ENCODE peak calls at places on chromosomes 3 and 15, in six cellular contexts. One of them, this sample, is unnamed.

GRCh38 chr15:81531141-81531592 is 157.2 kb upstream of the TMC3 start:
- DNase-seq in bronchial epithelial cell: no peak
- DNase-seq in epithelial cell of esophagus: no peak
- DNase-seq in sigmoid colon: no peak
- DNase-seq in endothelial cell: no peak
- DNase-seq in NCI-H2081 treated with DMSO at 0.1 percent for 48 hours: no peak
- DNase-seq in this sample: no peak

GRCh38 chr3:40055956-40056355 is 246.5 kb downstream of the MYRIP start:
- DNase-seq in bronchial epithelial cell: no peak
- DNase-seq in epithelial cell of esophagus: no peak
- DNase-seq in sigmoid colon: no peak
- DNase-seq in endothelial cell: no peak
- DNase-seq in NCI-H2081 treated with DMSO at 0.1 percent for 48 hours: no peak
- DNase-seq in this sample: no peak

GRCh38 chr3:160038862-160039562 is 50.4 kb downstream of the IL12A start:
- DNase-seq in bronchial epithelial cell: peak
- DNase-seq in epithelial cell of esophagus: peak
- DNase-seq in sigmoid colon: peak
- DNase-seq in endothelial cell: peak
- DNase-seq in NCI-H2081 treated with DMSO at 0.1 percent for 48 hours: no peak
- DNase-seq in this sample: no peak

GRCh38 chr3:60079076-60079475 is 1029.3 kb upstream of the CFAP20DC start:
- DNase-seq in bronchial epithelial cell: no peak
- DNase-seq in epithelial cell of esophagus: no peak
- DNase-seq in sigmoid colon: no peak
- DNase-seq in endothelial cell: no peak
- DNase-seq in NCI-H2081 treated with DMSO at 0.1 percent for 48 hours: no peak
- DNase-seq in this sample: no peak

GRCh38 chr3:54999159-54999558 is 71.3 kb upstream of the LRTM1 start:
- DNase-seq in bronchial epithelial cell: peak
- DNase-seq in epithelial cell of esophagus: peak
- DNase-seq in sigmoid colon: no peak
- DNase-seq in endothelial cell: peak
- DNase-seq in NCI-H2081 treated with DMSO at 0.1 percent for 48 hours: no peak
- DNase-seq in this sample: peak

GRCh38 chr15:92818658-92819311 is 81.3 kb upstream of the CHD2 start:
- DNase-seq in bronchial epithelial cell: no peak
- DNase-seq in epithelial cell of esophagus: peak
- DNase-seq in sigmoid colon: no peak
- DNase-seq in endothelial cell: no peak
- DNase-seq in NCI-H2081 treated with DMSO at 0.1 percent for 48 hours: no peak
- DNase-seq in this sample: no peak

GRCh38 chr3:102163039-102163817 is 271.6 kb upstream of the ZPLD1 start:
- DNase-seq in bronchial epithelial cell: peak
- DNase-seq in epithelial cell of esophagus: peak
- DNase-seq in sigmoid colon: no peak
- DNase-seq in endothelial cell: no peak
- DNase-seq in NCI-H2081 treated with DMSO at 0.1 percent for 48 hours: no peak
- DNase-seq in this sample: peak

GRCh38 chr15:31305375-31305774 is 21.3 kb upstream of the KLF13 start:
- DNase-seq in bronchial epithelial cell: no peak
- DNase-seq in epithelial cell of esophagus: no peak
- DNase-seq in sigmoid colon: no peak
- DNase-seq in endothelial cell: no peak
- DNase-seq in NCI-H2081 treated with DMSO at 0.1 percent for 48 hours: no peak
- DNase-seq in this sample: no peak

GRCh38 chr3:77236118-77236517 is 196.2 kb downstream of the ROBO2 start:
- DNase-seq in bronchial epithelial cell: no peak
- DNase-seq in epithelial cell of esophagus: no peak
- DNase-seq in sigmoid colon: no peak
- DNase-seq in endothelial cell: no peak
- DNase-seq in NCI-H2081 treated with DMSO at 0.1 percent for 48 hours: no peak
- DNase-seq in this sample: no peak

This sample was measured in MCF 10A.